ENCODE peak calls at places on chromosomes 13 and 19, in seven cellular contexts. P is RWPE1; M is mucosa of gallbladder; X is putamen; W is LNCaP clone FGC; T is naive B cell; O is stimulated activated CD8-positive, alpha-beta memory T cell treated with anti-CD3 and anti-CD28 coated beads, Interleukin-4, amount 100 ng/mL, for 1 hour. Y is an unnamed sample.

GRCh38 chr19:40642062-40642706 is 41.0 kb downstream of the LTBP4 start:
- DNase-seq in P (no peak), X (no peak), O (no peak), M (no peak), W (no peak), T (no peak), Y (no peak)

GRCh38 chr19:3073159-3073563 is 10.9 kb upstream of the TLE5 start:
- DNase-seq in T (no peak), X (no peak), M (no peak), O (no peak), W (no peak), P (peak), Y (peak)

GRCh38 chr13:88817560-88817959 is 1146.4 kb downstream of the SLITRK5 start:
- DNase-seq in X (no peak), O (no peak), P (no peak), M (no peak), W (no peak), T (no peak), Y (no peak)

GRCh38 chr19:50551713-50552187 is 16.5 kb downstream of the LRRC4B start:
- DNase-seq in T (no peak), W (no peak), X (peak), O (no peak), M (no peak), P (no peak), Y (peak)

GRCh38 chr13:45718063-45718462 is 15.9 kb downstream of the CBY2 start:
- DNase-seq in W (no peak), M (no peak), T (no peak), P (no peak), X (no peak), O (no peak), Y (peak)

GRCh38 chr13:51726446-51727185 is 77.3 kb downstream of the DHRS12 start:
- DNase-seq in M (no peak), O (no peak), X (no peak), W (no peak), T (no peak), P (no peak), Y (no peak)

GRCh38 chr13:109816112-109816978 is 30.0 kb upstream of the IRS2 start:
- DNase-seq in T (no peak), M (peak), O (no peak), P (peak), W (peak), X (no peak), Y (no peak)

GRCh38 chr19:47230122-47230920 is 678 bp downstream of the BBC3 start:
- DNase-seq in M (peak), X (no peak), P (peak), W (no peak), T (peak), O (no peak), Y (peak)

GRCh38 chr19:44356383-44357111 is at the start of gene ZNF112:
- DNase-seq in T (peak), W (peak), O (no peak), M (peak), X (peak), P (peak), Y (peak)

GRCh38 chr19:22806418-22806817 is 22.5 kb upstream of the ZNF99 start:
- DNase-seq in M (no peak), W (no peak), O (no peak), P (no peak), X (no peak), T (no peak), Y (no peak)

GRCh38 chr19:35757231-35757748 is 461 bp upstream of the HSPB6 start:
- DNase-seq in T (no peak), X (no peak), W (no peak), O (no peak), P (no peak), M (peak), Y (peak)

GRCh38 chr19:5592531-5592930 is 24.8 kb upstream of the TINCR start:
- DNase-seq in O (no peak), M (no peak), P (no peak), W (no peak), T (no peak), X (no peak), Y (no peak)

Y was measured in NCI-H82.